ENCODE peak calls at places on chromosomes 2 and 18, in eight cellular contexts. L is GM12878; G is Peyer's patch; X is left lung; B is OCI-LY7; J is cardiac muscle cell; D is effector memory CD4-positive, alpha-beta T cell; Q is left ventricle myocardium inferior. T is an unnamed sample.

GRCh38 chr2:98504386-98505109 is 59.9 kb downstream of the INPP4A start:
- DNase-seq in L (no peak), G (no peak), X (no peak), B (no peak), J (peak; percentile 35), D (no peak), Q (no peak), T (no peak)

GRCh38 chr2:17148298-17149228 is 369.7 kb downstream of the RAD51AP2 start:
- DNase-seq in L (no peak), G (no peak), X (no peak), B (peak; percentile 4), J (peak; percentile 5), D (no peak), Q (no peak), T (no peak)

GRCh38 chr2:162838141-162838500 is 446 bp downstream of the KCNH7 start:
- DNase-seq in L (no peak), G (no peak), X (no peak), B (no peak), J (no peak), D (no peak), Q (no peak), T (peak; percentile 27)

GRCh38 chr2:332592-332991 is 44.7 kb upstream of the ALKAL2 start:
- DNase-seq in L (no peak), G (no peak), X (no peak), B (no peak), J (no peak), D (no peak), Q (no peak), T (no peak)

GRCh38 chr2:184767059-184767458 is 168.7 kb downstream of the ZNF804A start:
- DNase-seq in L (no peak), G (no peak), X (no peak), B (no peak), J (no peak), D (no peak), Q (no peak), T (no peak)

GRCh38 chr2:201275991-201276390 is 15.7 kb downstream of the CASP8 start:
- DNase-seq in L (no peak), G (no peak), X (no peak), B (no peak), J (no peak), D (no peak), Q (no peak), T (no peak)

GRCh38 chr2:239742377-239742776 is 282.8 kb downstream of the NDUFA10 start:
- DNase-seq in L (no peak), G (no peak), X (no peak), B (no peak), J (no peak), D (no peak), Q (no peak), T (no peak)

GRCh38 chr2:70717431-70718038 is 50.5 kb downstream of the ADD2 start:
- DNase-seq in L (no peak), G (no peak), X (no peak), B (no peak), J (no peak), D (no peak), Q (no peak), T (no peak)

GRCh38 chr2:227374158-227374557 is 4.9 kb downstream of the TM4SF20 start:
- DNase-seq in L (no peak), G (no peak), X (no peak), B (no peak), J (peak; percentile 89), D (no peak), Q (no peak), T (no peak)

GRCh38 chr2:196268022-196268421 is 96.6 kb upstream of the STK17B start:
- DNase-seq in L (no peak), G (no peak), X (no peak), B (no peak), J (no peak), D (no peak), Q (no peak), T (no peak)

GRCh38 chr2:219344756-219345458 is 12.4 kb upstream of the RESP18 start:
- DNase-seq in L (no peak), G (no peak), X (peak; percentile 67), B (no peak), J (peak; percentile 73), D (no peak), Q (peak; percentile 42), T (peak; percentile 82)

GRCh38 chr2:235967358-235967757 is 200.8 kb downstream of the GBX2 start:
- DNase-seq in L (no peak), G (no peak), X (no peak), B (no peak), J (no peak), D (no peak), Q (no peak), T (no peak)

GRCh38 chr2:235966396-235966795 is 201.8 kb downstream of the GBX2 start:
- DNase-seq in L (no peak), G (no peak), X (no peak), B (no peak), J (no peak), D (no peak), Q (no peak), T (no peak)

GRCh38 chr2:235968616-235969324 is 199.4 kb downstream of the GBX2 start:
- DNase-seq in L (no peak), G (no peak), X (no peak), B (no peak), J (no peak), D (no peak), Q (peak; percentile 64), T (no peak)

GRCh38 chr2:235966932-235967331 is 201.3 kb downstream of the GBX2 start:
- DNase-seq in L (no peak), G (no peak), X (no peak), B (no peak), J (no peak), D (no peak), Q (no peak), T (no peak)

DNA sequence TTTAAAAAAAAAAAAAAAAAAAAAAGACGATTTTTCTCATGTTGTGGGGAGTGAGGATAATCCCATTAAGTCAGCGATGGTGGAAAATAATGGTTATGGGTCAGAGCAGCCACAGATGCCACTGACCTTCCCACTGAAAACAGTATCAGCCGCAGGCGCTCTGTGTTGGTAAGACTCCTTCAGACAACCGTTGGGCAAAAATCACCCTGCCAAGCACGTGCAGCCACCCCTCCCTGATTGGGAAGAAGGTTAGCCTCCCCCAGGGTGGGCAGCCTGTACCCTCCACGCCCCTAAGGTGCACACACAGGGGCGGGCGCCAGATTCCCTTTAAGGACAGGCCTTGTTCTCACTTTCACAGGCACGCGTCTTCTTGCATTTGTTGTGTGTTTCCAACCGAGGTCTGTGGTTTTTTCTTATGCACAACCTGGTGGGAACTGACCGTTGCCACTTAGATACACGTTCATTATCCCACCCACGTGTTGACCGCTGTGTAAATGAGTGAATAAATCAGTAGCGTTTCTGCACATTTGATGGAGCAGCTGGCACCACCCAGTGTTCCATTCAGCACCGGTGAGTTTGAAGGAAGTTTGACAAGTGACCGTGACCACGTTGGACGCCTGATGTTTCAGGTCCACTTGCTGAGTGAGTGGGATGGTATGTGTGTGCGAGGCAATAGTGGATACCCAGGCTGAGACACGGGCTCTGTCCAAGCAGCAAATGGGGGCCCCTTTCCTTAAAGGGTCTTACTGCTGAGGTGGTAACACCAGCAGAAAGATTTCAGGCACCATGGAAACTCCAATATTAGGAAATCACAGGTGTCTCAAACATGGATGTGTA is 197.8 kb downstream of the GBX2 start:
- DNase-seq in L (no peak), G (no peak), X (no peak), B (no peak), J (no peak), D (no peak), Q (no peak), T (no peak)
- H3K4me3 ChIP-seq in L (no peak overlapping the region), G (no peak overlapping the region), X (no peak overlapping the region), B (no peak overlapping the region), J (no peak overlapping the region), D (no peak overlapping the region), Q (no peak overlapping the region), T (no peak overlapping the region)

DNA sequence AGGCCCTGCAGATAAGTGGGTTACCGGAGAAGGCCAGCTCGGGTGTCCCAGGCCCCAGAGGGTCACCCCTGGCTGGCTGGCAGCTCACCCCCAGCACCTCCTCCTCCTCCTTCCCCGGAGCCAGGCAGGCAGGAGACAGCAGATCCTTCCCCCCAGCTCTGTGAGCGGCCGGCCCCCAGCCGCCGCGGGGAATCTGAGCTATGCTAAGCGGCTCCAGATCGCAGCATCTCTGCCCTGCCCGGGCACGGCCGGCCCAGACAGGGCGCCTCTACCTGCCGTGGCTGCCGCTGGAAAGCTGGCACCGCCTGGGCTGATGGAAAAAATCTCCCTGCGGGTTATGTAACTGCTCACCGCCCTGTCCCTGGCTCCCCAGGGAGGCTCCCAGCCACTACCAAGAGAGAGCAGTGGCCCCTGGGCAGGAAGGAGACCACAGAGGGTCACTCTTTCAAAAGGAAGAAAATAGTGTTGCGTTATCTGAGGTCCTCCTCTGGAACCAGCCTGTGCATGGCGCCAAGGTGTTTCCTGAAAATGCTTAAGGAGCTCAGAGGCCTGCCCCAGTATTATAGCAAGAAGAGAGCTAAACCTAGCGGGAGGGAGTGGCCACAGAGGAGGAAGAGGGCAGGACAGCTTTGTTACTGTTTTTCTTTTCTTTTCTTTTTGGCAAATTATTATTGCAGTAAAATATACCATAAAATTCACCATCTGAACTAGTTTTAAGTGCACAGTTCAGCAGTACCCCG is 179.0 kb downstream of the SMAD7 start:
- DNase-seq in L (no peak), G (no peak), X (no peak), B (no peak), J (no peak), D (no peak), Q (peak; percentile 63), T (no peak)
- H3K4me1 ChIP-seq in L (peaks cover 3% of the 10 kb centered on the region), G (peaks cover 5% of the 10 kb centered on the region), X (peaks cover 4% of the 10 kb centered on the region), B (peaks cover 3% of the 10 kb centered on the region), J (peaks cover 32% of the 10 kb centered on the region), D (peaks cover 2% of the 10 kb centered on the region), Q (peaks cover 95% of the 10 kb centered on the region), T (no peaks in the 10 kb centered on the region)

DNA sequence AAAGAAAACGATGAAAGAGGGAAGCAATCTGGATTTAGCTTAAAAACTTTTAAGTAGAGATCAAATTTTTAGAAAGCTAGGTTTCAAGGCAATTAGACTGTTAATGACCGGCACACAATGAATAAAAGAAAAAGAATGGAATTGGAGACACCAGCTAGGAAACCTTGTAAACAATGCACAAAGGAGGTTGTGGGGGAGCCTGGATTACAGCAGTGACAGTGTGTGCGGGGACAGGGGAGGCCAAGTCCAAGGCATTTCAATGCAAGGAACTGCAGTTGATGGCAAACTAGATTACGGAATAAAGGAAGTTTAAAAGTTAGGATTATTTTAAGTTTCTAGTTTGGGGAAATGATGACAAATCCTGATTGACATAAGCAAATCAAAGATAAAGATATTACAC is 74.5 kb downstream of the DTNB start:
- DNase-seq in L (no peak), G (no peak), X (no peak), B (no peak), J (no peak), D (no peak), Q (no peak), T (no peak)
- H3K9me3 ChIP-seq in L (no peaks in the 10 kb centered on the region), G (no peaks in the 10 kb centered on the region), X (no peaks in the 10 kb centered on the region), B (no peaks in the 10 kb centered on the region), J (no peaks in the 10 kb centered on the region), D (no peaks in the 10 kb centered on the region), Q (no peaks in the 10 kb centered on the region), T (no peaks in the 10 kb centered on the region)

DNA sequence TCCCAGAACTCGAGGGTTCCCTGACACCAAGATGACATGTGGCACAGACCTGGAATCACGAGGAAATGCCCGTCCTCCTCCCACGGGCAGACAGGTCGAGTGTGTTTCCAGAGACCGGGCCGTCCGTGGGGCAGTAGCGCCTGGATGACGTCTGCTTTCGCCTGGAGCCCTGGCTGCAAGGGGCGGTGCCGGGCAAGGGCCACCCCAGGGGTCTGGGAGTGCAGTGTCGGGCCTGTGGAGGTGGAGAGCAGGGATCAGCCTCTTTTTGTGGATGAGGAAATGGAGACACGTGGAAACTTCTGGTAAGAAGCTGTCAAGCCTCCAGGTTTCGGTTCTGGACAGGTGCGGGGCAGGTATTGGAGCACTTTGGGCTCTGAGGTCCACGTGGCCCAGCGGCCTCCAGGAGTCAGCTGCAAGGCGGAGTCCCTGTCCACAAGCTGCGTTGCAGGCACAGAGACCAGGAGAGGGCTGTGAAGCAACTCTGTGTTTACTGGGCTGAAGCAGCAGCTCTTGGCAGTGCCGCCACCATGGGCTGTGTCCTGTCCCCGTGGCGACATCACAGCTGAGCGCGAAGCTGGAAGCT is 25.6 kb downstream of the NFATC1 start:
- DNase-seq in L (no peak), G (no peak), X (no peak), B (no peak), J (no peak), D (no peak), Q (no peak), T (no peak)
- H3K4me3 ChIP-seq in L (no peak overlapping the region), G (no peak overlapping the region), X (no peak overlapping the region), B (no peak overlapping the region), J (no peak overlapping the region), D (no peak overlapping the region), Q (no peak overlapping the region), T (no peak overlapping the region)

T was measured in aorta.